ENCODE peak calls at places on chromosomes 6 and 20, in nine cellular contexts. Z is HCEC 1CT, L is adrenal gland, H is RCC 7860, K is SW480, W is fibroblast of lung, X is foreskin fibroblast, G is aorta, Y is Daoy. Q is an unnamed sample.

GRCh38 chr6:17349437-17349836 is 44.0 kb upstream of the CAP2 start:
- DNase-seq in X (no peak), Z (no peak), G (no peak), Y (peak), H (no peak), W (peak), K (peak), L (no peak), Q (no peak)

GRCh38 chr6:142002825-142003405 is 129.8 kb upstream of the GJE1 start:
- DNase-seq in L (no peak), H (no peak), W (no peak), X (no peak), Y (no peak), K (no peak), G (no peak), Z (no peak), Q (no peak)

GRCh38 chr6:15510536-15511247 is 152.1 kb downstream of the DTNBP1 start:
- DNase-seq in Y (no peak), Z (no peak), K (no peak), G (no peak), L (no peak), X (no peak), W (no peak), H (no peak), Q (no peak)

GRCh38 chr20:41509801-41510200 is 108.4 kb downstream of the CHD6 start:
- DNase-seq in X (peak), H (no peak), W (peak), K (no peak), Y (no peak), L (peak), Z (no peak), G (no peak), Q (peak)

GRCh38 chr6:170260686-170261085 is 30.2 kb downstream of the DLL1 start:
- DNase-seq in H (no peak), K (peak), L (no peak), X (no peak), W (no peak), Z (no peak), Y (no peak), G (no peak), Q (no peak)

GRCh38 chr20:57990396-57990987 is 238.0 kb downstream of the ANKRD60 start:
- DNase-seq in H (peak), Z (no peak), K (no peak), Y (peak), X (peak), W (no peak), L (no peak), G (peak), Q (no peak)

GRCh38 chr20:37243076-37243936 is 18.3 kb downstream of the GHRH start:
- DNase-seq in X (no peak), Z (no peak), G (no peak), W (no peak), L (no peak), K (no peak), H (no peak), Y (no peak), Q (peak)

GRCh38 chr6:64504509-64504908 is 868.9 kb downstream of the PHF3 start:
- DNase-seq in Y (no peak), L (no peak), W (peak), G (no peak), Z (no peak), H (no peak), K (no peak), X (no peak), Q (no peak)

GRCh38 chr6:13267142-13267621 is 61.2 kb downstream of the TBC1D7 start:
- DNase-seq in L (no peak), K (no peak), W (no peak), Z (peak), H (peak), G (no peak), X (peak), Y (peak), Q (no peak)

GRCh38 chr6:163320804-163321203 is 93.7 kb upstream of the QKI start:
- DNase-seq in K (no peak), Y (no peak), H (no peak), Z (no peak), W (no peak), L (no peak), X (no peak), G (no peak), Q (no peak)

GRCh38 chr6:169069361-169069760 is 184.3 kb downstream of the THBS2 start:
- DNase-seq in L (no peak), H (no peak), W (no peak), Y (no peak), K (no peak), G (no peak), Z (no peak), X (no peak), Q (no peak)

GRCh38 chr6:67200626-67201403 is 1434.3 kb upstream of the ADGRB3 start:
- DNase-seq in Y (no peak), Z (no peak), H (no peak), W (no peak), K (no peak), L (no peak), X (no peak), G (no peak), Q (no peak)

GRCh38 chr6:43735642-43736199 is 34.3 kb upstream of the VEGFA start:
- DNase-seq in Y (no peak), K (no peak), H (no peak), W (no peak), X (no peak), Z (no peak), L (peak), G (no peak), Q (no peak)

GRCh38 chr20:58571341-58571941 is 56.2 kb upstream of the APCDD1L start:
- DNase-seq in K (no peak), W (no peak), H (peak), X (no peak), G (peak), Z (no peak), L (no peak), Y (no peak), Q (no peak)

GRCh38 chr6:69096681-69097080 is 461.6 kb downstream of the ADGRB3 start:
- DNase-seq in Z (no peak), L (no peak), K (no peak), H (no peak), X (no peak), W (no peak), Y (no peak), G (no peak), Q (no peak)

GRCh38 chr6:133502451-133503259 is 261.5 kb downstream of the EYA4 start:
- DNase-seq in K (no peak), W (peak), Z (peak), G (peak), H (peak), X (peak), L (no peak), Y (peak), Q (no peak)